ENCODE peak calls at places on chromosomes 7 and 10, in five cellular contexts. E, K, O, Z and Y are unnamed samples.

GRCh38 chr7:20331231-20331880 is 656 bp downstream of the ITGB8 start:
- DNase-seq in E (peak; percentile 30), O (no peak), K (peak; percentile 48), Z (peak; percentile 64), Y (no peak)

GRCh38 chr7:87152897-87153641 is 816 bp downstream of the DMTF1 start:
- DNase-seq in Z (peak; percentile 53), K (peak; percentile 20), O (no peak), E (peak; percentile 23), Y (no peak)

GRCh38 chr7:107690611-107691010 is 30.0 kb downstream of the SLC26A4 start:
- DNase-seq in O (no peak), E (no peak), Z (no peak), K (peak; percentile 87), Y (no peak)

GRCh38 chr10:99873846-99874245 is 91.4 kb downstream of the ABCC2 start:
- DNase-seq in O (no peak), E (no peak), K (no peak), Z (no peak), Y (no peak)

GRCh38 chr7:69605070-69605469 is 6.8 kb downstream of the AUTS2 start:
- DNase-seq in K (no peak), Z (no peak), E (no peak), O (no peak), Y (no peak)

GRCh38 chr7:135715055-135715522 is 12.9 kb downstream of the SLC13A4 start:
- DNase-seq in O (no peak), K (no peak), Z (no peak), E (no peak), Y (no peak)

GRCh38 chr10:22681301-22681700 is 33.1 kb downstream of the PIP4K2A start:
- DNase-seq in O (no peak), Z (no peak), K (no peak), E (no peak), Y (no peak)

GRCh38 chr10:24433705-24434104 is 224.8 kb downstream of the KIAA1217 start:
- DNase-seq in O (no peak), K (no peak), Z (no peak), E (no peak), Y (no peak)

GRCh38 chr10:68559251-68559650 is 886 bp upstream of the TET1 start:
- DNase-seq in Z (no peak), K (peak; percentile 21), E (no peak), O (no peak), Y (no peak)

GRCh38 chr10:123146892-123147634 is 873 bp upstream of the HMX2 start:
- DNase-seq in K (no peak), E (no peak), O (no peak), Z (no peak), Y (no peak)

GRCh38 chr7:38751416-38751815 is 120.2 kb upstream of the AMPH start:
- DNase-seq in O (no peak), E (no peak), Z (no peak), K (peak; percentile 20), Y (no peak)

GRCh38 chr10:79182763-79183467 is 114.1 kb downstream of the ZMIZ1 start:
- DNase-seq in Z (peak; percentile 47), E (no peak), O (no peak), K (peak; percentile 44), Y (no peak)

GRCh38 chr10:96560970-96561887 is 25.6 kb downstream of the TM9SF3 start:
- DNase-seq in Z (peak; percentile 25), O (no peak), K (peak; percentile 12), E (no peak), Y (no peak)

GRCh38 chr7:148921189-148921588 is 37.1 kb upstream of the EZH2 start:
- DNase-seq in O (no peak), Z (no peak), K (no peak), E (no peak), Y (no peak)

GRCh38 chr10:77872151-77872946 is 54.2 kb downstream of the DLG5 start:
- DNase-seq in E (no peak), Z (peak; percentile 55), O (no peak), K (peak; percentile 43), Y (no peak)

GRCh38 chr10:132575320-132576201 is 38.0 kb downstream of the INPP5A start:
- DNase-seq in Z (peak; percentile 60), O (no peak), K (peak; percentile 95), E (no peak), Y (peak; percentile 32)

GRCh38 chr7:51700593-51701215 is 384.1 kb upstream of the COBL start:
- DNase-seq in Z (no peak), E (no peak), K (no peak), O (no peak), Y (no peak)

GRCh38 chr7:87219545-87220025 is at the start of gene TMEM243:
- DNase-seq in O (no peak), Z (peak; percentile 83), K (peak; percentile 79), E (peak; percentile 84), Y (no peak)

GRCh38 chr7:150357277-150357676 is 11.3 kb upstream of the REPIN1 start:
- DNase-seq in K (no peak), Z (no peak), E (no peak), O (no peak), Y (no peak)

GRCh38 chr7:95089414-95089813 is 182.0 kb downstream of the PPP1R9A start:
- DNase-seq in O (no peak), K (no peak), Z (no peak), E (no peak), Y (no peak)

GRCh38 chr7:123797673-123798526 is 47.1 kb upstream of the HYAL4 start:
- DNase-seq in Z (peak; percentile 69), O (peak; percentile 66), K (peak; percentile 95), E (no peak), Y (peak; percentile 62)

GRCh38 chr10:133388973-133389818 is 4.8 kb upstream of the MTG1 start:
- DNase-seq in E (no peak), Z (no peak), K (no peak), O (no peak), Y (no peak)

GRCh38 chr10:59700709-59701108 is 8.9 kb downstream of the SLC16A9 start:
- DNase-seq in O (no peak), E (no peak), Z (no peak), K (no peak), Y (no peak)

GRCh38 chr7:30193333-30193943 is 58.7 kb downstream of the MTURN start:
- DNase-seq in Z (no peak), K (no peak), E (no peak), O (no peak), Y (no peak)

GRCh38 chr10:104642311-104643022 is 1.4 kb downstream of the SORCS3 start:
- DNase-seq in K (peak; percentile 19), Z (peak; percentile 80), O (no peak), E (no peak), Y (no peak)

GRCh38 chr7:135707570-135707966 is 20.4 kb downstream of the SLC13A4 start:
- DNase-seq in Z (no peak), E (no peak), O (no peak), K (no peak), Y (no peak)

GRCh38 chr7:69889338-69890080 is 291.2 kb downstream of the AUTS2 start:
- DNase-seq in Z (no peak), O (no peak), K (peak; percentile 16), E (no peak), Y (no peak)

GRCh38 chr10:9786576-9786975 is 1231.1 kb upstream of the CELF2 start:
- DNase-seq in O (no peak), Z (no peak), E (no peak), K (peak; percentile 94), Y (no peak)

GRCh38 chr10:44008270-44008916 is 359.7 kb upstream of the ZNF32 start:
- DNase-seq in Z (no peak), K (peak; percentile 63), O (no peak), E (no peak), Y (no peak)

GRCh38 chr10:128440513-128441160 is 314.4 kb upstream of the MKI67 start:
- DNase-seq in O (no peak), K (no peak), Z (peak; percentile 69), E (no peak), Y (no peak)
- H3K36me3 ChIP-seq in O (no peaks in the 10 kb centered on the region), K (no peaks in the 10 kb centered on the region), Z (no peaks in the 10 kb centered on the region), E (no peaks in the 10 kb centered on the region), Y (no peaks in the 10 kb centered on the region)

DNA sequence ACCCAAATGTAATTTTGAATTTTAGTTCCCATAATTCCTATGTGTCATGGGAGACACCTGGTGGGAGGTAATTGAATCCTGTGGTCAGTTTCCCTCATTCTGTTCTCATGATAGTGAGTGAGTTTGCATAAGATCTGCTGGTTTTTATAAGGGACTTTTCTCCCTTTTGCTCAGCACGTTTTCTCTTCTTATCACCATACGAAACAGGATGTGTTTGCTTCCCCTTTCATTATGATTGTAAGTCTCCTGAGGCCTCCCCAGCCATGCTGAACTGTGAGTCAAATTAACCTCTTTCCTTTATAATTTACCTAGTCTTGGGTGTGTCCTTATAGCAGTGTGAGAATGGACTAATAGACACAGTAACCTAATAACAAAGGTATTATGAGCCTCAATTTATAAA is 36.1 kb upstream of the ZNF736 start:
- DNase-seq in O (no peak), Z (no peak), E (no peak), K (no peak), Y (no peak)
- H3K9me3 ChIP-seq in O (peaks cover 9% of the 10 kb centered on the region), Z (peaks cover 5% of the 10 kb centered on the region), E (peaks cover 34% of the 10 kb centered on the region), K (no peaks in the 10 kb centered on the region), Y (peaks cover 9% of the 10 kb centered on the region)

GRCh38 chr10:121843379-121843778 is 84.5 kb downstream of the ATE1 start:
- DNase-seq in E (no peak), O (no peak), Z (no peak), K (no peak), Y (no peak)

GRCh38 chr10:121845044-121845784 is 82.6 kb downstream of the ATE1 start:
- DNase-seq in Z (no peak), E (no peak), K (no peak), O (no peak), Y (no peak)

GRCh38 chr10:121844537-121844936 is 83.3 kb downstream of the ATE1 start:
- DNase-seq in E (no peak), K (no peak), Z (no peak), O (no peak), Y (no peak)

GRCh38 chr10:121838931-121839330 is 88.9 kb downstream of the ATE1 start:
- DNase-seq in K (no peak), Z (no peak), O (no peak), E (no peak), Y (no peak)

DNA sequence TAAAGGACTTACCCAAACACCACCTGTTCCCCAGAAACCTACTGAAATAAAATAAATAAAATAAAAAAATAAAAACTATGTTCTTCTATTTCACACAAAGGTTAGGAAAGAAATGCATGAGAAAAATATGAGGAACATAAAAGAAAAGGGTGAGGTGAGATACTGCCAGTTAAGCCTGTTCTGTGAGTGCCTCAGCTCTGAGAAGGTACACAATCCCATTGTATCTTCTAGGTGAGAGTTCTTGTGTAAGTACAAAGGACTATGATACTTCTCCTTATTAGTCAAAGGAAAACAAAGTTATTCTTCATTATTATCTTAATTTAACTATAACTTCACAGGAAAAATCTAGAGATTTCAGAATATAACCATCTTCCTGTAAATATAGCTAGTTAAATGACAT is 86.0 kb downstream of the ATE1 start:
- DNase-seq in K (no peak), E (no peak), Z (no peak), O (no peak), Y (no peak)
- H3K4me1 ChIP-seq in K (no peaks in the 10 kb centered on the region), E (no peaks in the 10 kb centered on the region), Z (peaks cover 10% of the 10 kb centered on the region), O (no peaks in the 10 kb centered on the region), Y (no peaks in the 10 kb centered on the region)

GRCh38 chr10:103612462-103613365 is 119.2 kb downstream of the NEURL1 start:
- DNase-seq in K (peak; percentile 82), E (no peak), O (no peak), Z (no peak), Y (no peak)

GRCh38 chr10:103610921-103611511 is 117.5 kb downstream of the NEURL1 start:
- DNase-seq in E (no peak), Z (no peak), O (no peak), K (no peak), Y (no peak)

GRCh38 chr10:103610083-103610472 is 116.6 kb downstream of the NEURL1 start:
- DNase-seq in O (no peak), Z (no peak), E (no peak), K (no peak), Y (no peak)

GRCh38 chr10:103605359-103606156 is 112.1 kb downstream of the NEURL1 start:
- DNase-seq in O (peak; percentile 28), E (no peak), Z (no peak), K (peak; percentile 27), Y (peak; percentile 8)

GRCh38 chr10:103609231-103610082 is 116.0 kb downstream of the NEURL1 start:
- DNase-seq in Z (no peak), K (peak; percentile 28), E (no peak), O (no peak), Y (no peak)
- H3K36me3 ChIP-seq in Z (no peaks in the 10 kb centered on the region), K (peaks cover 22% of the 10 kb centered on the region), E (peaks cover 53% of the 10 kb centered on the region), O (no peaks in the 10 kb centered on the region), Y (no peaks in the 10 kb centered on the region)